ENCODE peak calls at places on chromosomes 3 and 15, in five cellular contexts. One of them, this sample, is unnamed.

GRCh38 chr3:158802399-158803023 is 657 bp downstream of the MFSD1 start:
- DNase-seq in T-helper 1 cell: no peak
- DNase-seq in NCI-H1417: peak; percentile 65
- DNase-seq in BJ: no peak
- DNase-seq in astrocyte: no peak
- DNase-seq in this sample: peak; percentile 59

GRCh38 chr3:160671231-160671630 is 5.7 kb upstream of the ARL14 start:
- DNase-seq in T-helper 1 cell: no peak
- DNase-seq in NCI-H1417: no peak
- DNase-seq in BJ: no peak
- DNase-seq in astrocyte: no peak
- DNase-seq in this sample: peak; percentile 78

GRCh38 chr15:47184003-47184404 is 533.3 kb upstream of the SEMA6D start:
- DNase-seq in T-helper 1 cell: no peak
- DNase-seq in NCI-H1417: peak; percentile 88
- DNase-seq in BJ: no peak
- DNase-seq in astrocyte: no peak
- DNase-seq in this sample: no peak

GRCh38 chr3:28317438-28318022 is 31.0 kb upstream of the ZCWPW2 start:
- DNase-seq in T-helper 1 cell: peak; percentile 33
- DNase-seq in NCI-H1417: peak; percentile 12
- DNase-seq in BJ: no peak
- DNase-seq in astrocyte: peak; percentile 10
- DNase-seq in this sample: peak; percentile 50

GRCh38 chr3:131393056-131393455 is 11.5 kb downstream of the NUDT16 start:
- DNase-seq in T-helper 1 cell: no peak
- DNase-seq in NCI-H1417: no peak
- DNase-seq in BJ: no peak
- DNase-seq in astrocyte: no peak
- DNase-seq in this sample: no peak

GRCh38 chr3:157542711-157543485 is 39.7 kb upstream of the VEPH1 start:
- DNase-seq in T-helper 1 cell: no peak
- DNase-seq in NCI-H1417: peak; percentile 11
- DNase-seq in BJ: no peak
- DNase-seq in astrocyte: peak; percentile 65
- DNase-seq in this sample: no peak

GRCh38 chr3:35448121-35448520 is 191.2 kb upstream of the ARPP21 start:
- DNase-seq in T-helper 1 cell: no peak
- DNase-seq in NCI-H1417: no peak
- DNase-seq in BJ: no peak
- DNase-seq in astrocyte: no peak
- DNase-seq in this sample: peak; percentile 52

GRCh38 chr3:96266395-96267187 is 547.8 kb upstream of the EPHA6 start:
- DNase-seq in T-helper 1 cell: no peak
- DNase-seq in NCI-H1417: no peak
- DNase-seq in BJ: no peak
- DNase-seq in astrocyte: peak; percentile 51
- DNase-seq in this sample: no peak

GRCh38 chr3:191743283-191743682 is 282.3 kb downstream of the PYDC2 start:
- DNase-seq in T-helper 1 cell: no peak
- DNase-seq in NCI-H1417: no peak
- DNase-seq in BJ: no peak
- DNase-seq in astrocyte: no peak
- DNase-seq in this sample: no peak